ENCODE peak calls at places on chromosomes 3 and 15, in five cellular contexts. K, D, L, U and F are unnamed samples.

GRCh38 chr15:67832031-67832551 is 6.8 kb downstream of the SKOR1 start:
- DNase-seq in K (peak; percentile 51), D (peak; percentile 80), L (no peak), U (no peak), F (no peak)

GRCh38 chr3:152943645-152944044 is 108.7 kb downstream of the P2RY1 start:
- DNase-seq in K (peak; percentile 10), D (no peak), L (no peak), U (no peak), F (peak; percentile 13)

GRCh38 chr3:35602395-35602936 is 36.9 kb upstream of the ARPP21 start:
- DNase-seq in K (no peak), D (no peak), L (no peak), U (no peak), F (no peak)

GRCh38 chr3:124620600-124621063 is 109.6 kb upstream of the UMPS start:
- DNase-seq in K (peak; percentile 51), D (peak; percentile 91), L (no peak), U (no peak), F (peak; percentile 8)

GRCh38 chr15:52295421-52295991 is at the start of gene MYO5C:
- DNase-seq in K (peak; percentile 27), D (peak; percentile 87), L (peak; percentile 83), U (no peak), F (peak; percentile 26)

GRCh38 chr3:38950585-38950984 is 101.2 kb downstream of the SCN11A start:
- DNase-seq in K (no peak), D (no peak), L (no peak), U (no peak), F (no peak)

GRCh38 chr3:111069974-111070751 is 1.5 kb upstream of the NECTIN3 start:
- DNase-seq in K (peak; percentile 12), D (peak; percentile 44), L (no peak), U (no peak), F (peak; percentile 36)

GRCh38 chr3:113276581-113277080 is 65.3 kb downstream of the BOC start:
- DNase-seq in K (no peak), D (no peak), L (no peak), U (no peak), F (no peak)

GRCh38 chr3:35422826-35423601 is 216.3 kb upstream of the ARPP21 start:
- DNase-seq in K (peak; percentile 25), D (no peak), L (no peak), U (no peak), F (no peak)

GRCh38 chr15:69848551-69849231 is 249.0 kb downstream of the TLE3 start:
- DNase-seq in K (no peak), D (no peak), L (no peak), U (no peak), F (no peak)

GRCh38 chr15:74405823-74406222 is 27.9 kb downstream of the SEMA7A start:
- DNase-seq in K (no peak), D (no peak), L (no peak), U (no peak), F (no peak)

GRCh38 chr15:77819841-77820728 is 187.4 kb upstream of the LINGO1 start:
- DNase-seq in K (no peak), D (peak; percentile 68), L (peak; percentile 56), U (no peak), F (peak; percentile 37)

GRCh38 chr3:150757364-150757763 is 5.6 kb downstream of the SIAH2 start:
- DNase-seq in K (no peak), D (peak; percentile 59), L (no peak), U (no peak), F (no peak)

GRCh38 chr3:158532099-158532734 is 38.8 kb upstream of the MLF1 start:
- DNase-seq in K (peak; percentile 78), D (peak; percentile 39), L (no peak), U (no peak), F (peak; percentile 44)

GRCh38 chr3:11720220-11721113 is 76.8 kb upstream of the VGLL4 start:
- DNase-seq in K (peak; percentile 80), D (peak; percentile 77), L (peak; percentile 56), U (peak; percentile 34), F (peak; percentile 90)

GRCh38 chr15:64004582-64004981 is 41.7 kb downstream of the DAPK2 start:
- DNase-seq in K (peak; percentile 26), D (peak; percentile 24), L (no peak), U (no peak), F (no peak)

GRCh38 chr3:55118453-55118852 is 190.6 kb upstream of the LRTM1 start:
- DNase-seq in K (no peak), D (no peak), L (no peak), U (no peak), F (no peak)

GRCh38 chr3:107065094-107065861 is 312.0 kb upstream of the CCDC54 start:
- DNase-seq in K (peak; percentile 21), D (peak; percentile 14), L (no peak), U (no peak), F (no peak)

GRCh38 chr15:64096486-64097431 is 977 bp downstream of the SNX1 start:
- DNase-seq in K (peak; percentile 56), D (peak; percentile 52), L (no peak), U (no peak), F (peak; percentile 19)

GRCh38 chr3:46579756-46580286 is 13.7 kb upstream of the LRRC2 start:
- DNase-seq in K (no peak), D (no peak), L (no peak), U (no peak), F (no peak)

GRCh38 chr3:156826144-156826895 is at the start of gene LEKR1:
- DNase-seq in K (peak; percentile 97), D (peak; percentile 94), L (peak; percentile 78), U (peak; percentile 60), F (peak; percentile 92)

GRCh38 chr3:28347374-28348285 is 891 bp upstream of the ZCWPW2 start:
- DNase-seq in K (peak; percentile 78), D (peak; percentile 18), L (no peak), U (no peak), F (peak; percentile 26)

GRCh38 chr15:70376031-70376928 is 278.6 kb upstream of the TLE3 start:
- DNase-seq in K (no peak), D (peak; percentile 62), L (no peak), U (no peak), F (no peak)

GRCh38 chr15:30065025-30065801 is 17.5 kb upstream of the GOLGA8J start:
- DNase-seq in K (peak; percentile 46), D (no peak), L (no peak), U (no peak), F (peak; percentile 70)

GRCh38 chr3:24616138-24616829 is 121.6 kb upstream of the THRB start:
- DNase-seq in K (no peak), D (no peak), L (no peak), U (no peak), F (no peak)

GRCh38 chr3:184466413-184466960 is 86.6 kb downstream of the CHRD start:
- DNase-seq in K (peak; percentile 49), D (peak; percentile 42), L (no peak), U (no peak), F (peak; percentile 57)

GRCh38 chr15:44501768-44502366 is 35.1 kb upstream of the EIF3J start:
- DNase-seq in K (peak; percentile 66), D (peak; percentile 46), L (no peak), U (no peak), F (peak; percentile 67)

GRCh38 chr3:46717447-46718231 is at the start of gene PRSS50:
- DNase-seq in K (no peak), D (peak; percentile 72), L (no peak), U (peak; percentile 34), F (no peak)

GRCh38 chr3:52733256-52733891 is 27.5 kb downstream of the SPCS1 start:
- DNase-seq in K (no peak), D (no peak), L (no peak), U (no peak), F (no peak)

GRCh38 chr3:104132566-104132997 is 1234.1 kb upstream of the ALCAM start:
- DNase-seq in K (no peak), D (no peak), L (no peak), U (no peak), F (peak; percentile 12)

GRCh38 chr3:102737353-102737752 is 302.5 kb downstream of the ZPLD1 start:
- DNase-seq in K (no peak), D (peak; percentile 27), L (no peak), U (no peak), F (no peak)

GRCh38 chr15:40367673-40368611 is 9.9 kb downstream of the DISP2 start:
- DNase-seq in K (peak; percentile 93), D (peak; percentile 97), L (peak; percentile 69), U (peak; percentile 77), F (peak; percentile 92)

GRCh38 chr3:83233715-83234114 is 1472.3 kb upstream of the GBE1 start:
- DNase-seq in K (no peak), D (no peak), L (no peak), U (no peak), F (no peak)

GRCh38 chr3:150729682-150730360 is 26.1 kb upstream of the ERICH6 start:
- DNase-seq in K (no peak), D (no peak), L (no peak), U (no peak), F (no peak)